ENCODE peak calls at places on chromosomes 12 and 14, in seven cellular contexts. One of them, this sample, is unnamed.

GRCh38 chr12:92496790-92497189 is 206.0 kb upstream of the PLEKHG7 start:
- DNase-seq in AG04449: no peak
- DNase-seq in mucosa of descending colon: no peak
- DNase-seq in body of pancreas: no peak
- DNase-seq in uterus: no peak
- DNase-seq in dorsolateral prefrontal cortex: no peak
- DNase-seq in cardiac fibroblast: no peak
- DNase-seq in this sample: no peak

GRCh38 chr12:109154485-109155438 is 38.4 kb downstream of the ACACB start:
- DNase-seq in uterus: peak
- DNase-seq in dorsolateral prefrontal cortex: peak
- DNase-seq in mucosa of descending colon: peak
- DNase-seq in cardiac fibroblast: peak
- DNase-seq in AG04449: no peak
- DNase-seq in body of pancreas: peak
- DNase-seq in this sample: no peak

GRCh38 chr14:93303659-93304058 is 29.2 kb downstream of the BTBD7 start:
- DNase-seq in mucosa of descending colon: no peak
- DNase-seq in uterus: no peak
- DNase-seq in cardiac fibroblast: no peak
- DNase-seq in AG04449: no peak
- DNase-seq in body of pancreas: no peak
- DNase-seq in dorsolateral prefrontal cortex: no peak
- DNase-seq in this sample: no peak

GRCh38 chr12:45292486-45293195 is 76.7 kb downstream of the ANO6 start:
- DNase-seq in dorsolateral prefrontal cortex: no peak
- DNase-seq in uterus: peak
- DNase-seq in AG04449: no peak
- DNase-seq in mucosa of descending colon: no peak
- DNase-seq in cardiac fibroblast: peak
- DNase-seq in body of pancreas: no peak
- DNase-seq in this sample: no peak

GRCh38 chr12:24561411-24561871 is 387.5 kb downstream of the BCAT1 start:
- DNase-seq in AG04449: no peak
- DNase-seq in dorsolateral prefrontal cortex: no peak
- DNase-seq in cardiac fibroblast: peak
- DNase-seq in body of pancreas: no peak
- DNase-seq in uterus: no peak
- DNase-seq in mucosa of descending colon: no peak
- DNase-seq in this sample: no peak

GRCh38 chr12:91774471-91774921 is 371.1 kb downstream of the BTG1 start:
- DNase-seq in AG04449: no peak
- DNase-seq in body of pancreas: peak
- DNase-seq in cardiac fibroblast: peak
- DNase-seq in uterus: peak
- DNase-seq in mucosa of descending colon: no peak
- DNase-seq in dorsolateral prefrontal cortex: no peak
- DNase-seq in this sample: no peak

GRCh38 chr12:68007023-68007422 is 17.8 kb downstream of the IFNG-AS1 start:
- DNase-seq in AG04449: no peak
- DNase-seq in uterus: no peak
- DNase-seq in cardiac fibroblast: peak
- DNase-seq in dorsolateral prefrontal cortex: no peak
- DNase-seq in body of pancreas: no peak
- DNase-seq in mucosa of descending colon: no peak
- DNase-seq in this sample: no peak

GRCh38 chr12:42862055-42862454 is 272.5 kb upstream of the PRICKLE1 start:
- DNase-seq in cardiac fibroblast: no peak
- DNase-seq in uterus: no peak
- DNase-seq in dorsolateral prefrontal cortex: no peak
- DNase-seq in AG04449: no peak
- DNase-seq in mucosa of descending colon: no peak
- DNase-seq in body of pancreas: no peak
- DNase-seq in this sample: peak

DNA sequence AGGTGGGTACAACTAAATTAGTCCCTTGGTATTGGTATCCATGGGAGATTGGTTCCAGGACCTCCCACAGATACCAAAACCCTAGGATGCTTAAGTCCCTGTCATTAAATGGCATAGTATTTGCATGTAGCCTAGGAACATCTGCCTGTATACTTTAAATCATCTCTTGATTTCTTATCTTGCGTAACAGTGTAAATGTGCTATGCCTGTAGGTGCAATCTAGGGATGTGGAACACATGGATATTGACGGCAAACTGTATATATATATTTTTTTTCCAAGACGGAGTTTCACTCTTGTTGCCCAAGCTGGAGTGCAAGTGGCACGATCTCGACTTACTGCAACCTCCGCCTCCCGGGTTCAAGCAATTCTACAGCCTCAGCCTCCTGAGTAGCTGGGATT is 1.5 kb downstream of the KNTC1 start:
- DNase-seq in AG04449: no peak
- DNase-seq in uterus: no peak
- DNase-seq in dorsolateral prefrontal cortex: no peak
- DNase-seq in body of pancreas: no peak
- DNase-seq in mucosa of descending colon: no peak
- DNase-seq in cardiac fibroblast: no peak
- DNase-seq in this sample: no peak
- H3K4me3 ChIP-seq in AG04449: no peak
- H3K4me3 ChIP-seq in uterus: no peak
- H3K4me3 ChIP-seq in dorsolateral prefrontal cortex: no peak
- H3K4me3 ChIP-seq in body of pancreas: no peak
- H3K4me3 ChIP-seq in mucosa of descending colon: no peak
- H3K4me3 ChIP-seq in cardiac fibroblast: no peak
- H3K4me3 ChIP-seq in this sample: no peak

GRCh38 chr14:97413991-97414717 is 617.0 kb downstream of the VRK1 start:
- DNase-seq in cardiac fibroblast: no peak
- DNase-seq in body of pancreas: no peak
- DNase-seq in dorsolateral prefrontal cortex: no peak
- DNase-seq in AG04449: no peak
- DNase-seq in mucosa of descending colon: no peak
- DNase-seq in uterus: no peak
- DNase-seq in this sample: no peak
- TF ChIP-seq CTCF in cardiac fibroblast: no peak
- TF ChIP-seq CTCF in body of pancreas: no peak
- TF ChIP-seq CTCF in dorsolateral prefrontal cortex: no peak
- TF ChIP-seq CTCF in AG04449: no peak
- TF ChIP-seq CTCF in mucosa of descending colon: no peak
- TF ChIP-seq CTCF in uterus: no peak
- TF ChIP-seq CTCF in this sample: no peak

DNA sequence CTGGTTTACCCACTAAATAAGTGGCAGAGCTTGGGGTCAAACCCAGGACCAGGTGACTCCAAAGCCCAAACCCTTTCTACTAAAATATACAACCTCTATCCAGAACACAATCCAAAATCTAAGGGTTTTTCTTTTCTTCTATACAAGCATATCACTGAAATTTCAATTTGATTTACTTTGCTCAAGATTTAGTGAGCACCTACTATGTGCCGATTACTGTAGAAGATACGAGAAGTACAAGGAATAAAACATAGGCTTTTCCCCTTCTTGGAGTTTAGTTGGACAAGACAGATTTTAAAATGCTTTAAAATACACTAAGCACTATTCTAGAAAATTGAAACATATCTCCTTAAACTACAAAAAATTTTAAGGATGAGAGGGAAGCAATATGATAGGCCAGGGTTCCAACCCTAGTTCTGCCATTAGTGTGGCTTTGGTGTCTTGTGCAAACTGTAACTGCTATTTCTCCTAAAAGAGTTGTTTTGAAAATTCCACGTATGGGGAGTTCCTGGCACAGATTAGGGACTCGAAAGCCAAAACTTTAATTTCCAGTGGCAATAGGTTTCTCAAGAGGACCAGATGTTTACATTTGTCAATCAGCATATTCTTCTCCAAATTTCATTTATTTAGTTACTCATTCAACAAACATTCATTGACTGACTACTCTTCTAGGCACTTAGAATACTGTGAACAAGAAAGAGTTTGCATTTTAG is 2.6 kb downstream of the L3HYPDH start:
- DNase-seq in uterus: no peak
- DNase-seq in body of pancreas: no peak
- DNase-seq in AG04449: peak
- DNase-seq in mucosa of descending colon: no peak
- DNase-seq in cardiac fibroblast: peak
- DNase-seq in dorsolateral prefrontal cortex: no peak
- DNase-seq in this sample: no peak
- H3K4me3 ChIP-seq in uterus: peak
- H3K4me3 ChIP-seq in body of pancreas: no peak
- H3K4me3 ChIP-seq in AG04449: peak
- H3K4me3 ChIP-seq in mucosa of descending colon: no peak
- H3K4me3 ChIP-seq in cardiac fibroblast: peak
- H3K4me3 ChIP-seq in dorsolateral prefrontal cortex: no peak
- H3K4me3 ChIP-seq in this sample: peak

DNA sequence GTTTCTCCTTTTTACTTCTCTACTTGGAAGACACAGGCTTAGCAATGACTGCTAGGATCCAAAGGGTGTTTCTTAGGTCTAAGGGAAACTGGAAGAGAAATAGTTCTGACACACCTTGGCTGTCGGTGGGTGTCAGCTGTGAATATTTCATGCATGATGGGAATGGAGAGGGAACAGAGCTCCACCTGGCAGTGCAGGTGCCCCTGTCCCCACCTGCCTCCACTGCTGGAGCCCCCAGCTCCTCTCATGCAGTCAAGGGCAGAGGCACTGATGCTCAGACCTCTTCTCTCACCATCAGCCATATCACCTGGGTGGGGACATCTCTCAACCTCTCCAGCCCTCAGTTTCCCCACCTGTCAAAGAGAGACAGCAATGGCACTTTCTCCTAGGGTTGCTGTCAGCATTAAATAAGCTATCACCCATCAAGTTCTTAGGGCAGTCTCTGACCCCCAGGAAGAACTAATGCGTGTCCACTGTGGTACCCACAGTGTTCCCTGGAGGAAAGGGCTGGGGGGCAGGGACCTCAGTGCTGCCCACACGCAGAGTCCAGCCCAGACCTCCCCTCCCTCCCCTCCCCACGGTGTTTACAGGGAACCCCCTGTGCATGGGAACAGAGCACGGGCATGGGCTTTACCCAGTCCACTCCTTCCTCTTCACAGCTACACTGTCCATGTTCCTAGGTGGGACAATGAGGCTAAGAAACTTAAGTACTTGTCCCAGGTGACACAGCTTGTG is 69.1 kb downstream of the C14orf132 start:
- DNase-seq in dorsolateral prefrontal cortex: no peak
- DNase-seq in AG04449: no peak
- DNase-seq in uterus: no peak
- DNase-seq in body of pancreas: no peak
- DNase-seq in mucosa of descending colon: no peak
- DNase-seq in cardiac fibroblast: no peak
- DNase-seq in this sample: no peak
- TF ChIP-seq CTCF in dorsolateral prefrontal cortex: no peak
- TF ChIP-seq CTCF in AG04449: no peak
- TF ChIP-seq CTCF in uterus: no peak
- TF ChIP-seq CTCF in body of pancreas: no peak
- TF ChIP-seq CTCF in mucosa of descending colon: no peak
- TF ChIP-seq CTCF in cardiac fibroblast: no peak
- TF ChIP-seq CTCF in this sample: no peak

GRCh38 chr12:75820848-75821578 is 210.6 kb downstream of the PHLDA1 start:
- DNase-seq in body of pancreas: peak
- DNase-seq in uterus: peak
- DNase-seq in cardiac fibroblast: peak
- DNase-seq in AG04449: no peak
- DNase-seq in dorsolateral prefrontal cortex: no peak
- DNase-seq in mucosa of descending colon: no peak
- DNase-seq in this sample: peak
- H3K4me3 ChIP-seq in body of pancreas: no peak
- H3K4me3 ChIP-seq in uterus: no peak
- H3K4me3 ChIP-seq in cardiac fibroblast: no peak
- H3K4me3 ChIP-seq in AG04449: no peak
- H3K4me3 ChIP-seq in dorsolateral prefrontal cortex: no peak
- H3K4me3 ChIP-seq in mucosa of descending colon: no peak
- H3K4me3 ChIP-seq in this sample: no peak

DNA sequence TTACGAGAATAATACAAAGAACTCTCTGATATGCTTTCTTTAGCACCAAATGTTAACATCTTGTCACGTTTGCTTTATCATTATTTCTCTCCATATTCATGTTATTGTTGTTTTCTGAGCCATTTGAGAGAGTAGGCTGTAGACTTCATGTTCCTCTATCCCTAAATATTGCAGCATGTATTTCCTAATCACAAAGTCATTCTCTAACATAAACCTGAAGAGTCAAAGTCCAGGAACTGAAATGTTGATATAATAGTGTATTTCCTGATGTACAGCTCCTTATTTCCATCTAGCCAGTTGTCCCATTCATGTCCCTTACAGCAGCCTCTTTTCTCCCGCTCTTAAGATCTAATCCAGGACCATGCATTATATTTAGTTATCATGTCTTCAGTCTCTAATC is 72.8 kb downstream of the SPATS2 start:
- DNase-seq in mucosa of descending colon: no peak
- DNase-seq in body of pancreas: no peak
- DNase-seq in uterus: no peak
- DNase-seq in AG04449: no peak
- DNase-seq in dorsolateral prefrontal cortex: no peak
- DNase-seq in cardiac fibroblast: no peak
- DNase-seq in this sample: no peak
- TF ChIP-seq CTCF in mucosa of descending colon: no peak
- TF ChIP-seq CTCF in body of pancreas: no peak
- TF ChIP-seq CTCF in uterus: no peak
- TF ChIP-seq CTCF in AG04449: no peak
- TF ChIP-seq CTCF in dorsolateral prefrontal cortex: no peak
- TF ChIP-seq CTCF in cardiac fibroblast: no peak
- TF ChIP-seq CTCF in this sample: no peak

GRCh38 chr12:32891526-32891925 is 5.1 kb downstream of the PKP2 start:
- DNase-seq in dorsolateral prefrontal cortex: no peak
- DNase-seq in body of pancreas: no peak
- DNase-seq in uterus: no peak
- DNase-seq in cardiac fibroblast: no peak
- DNase-seq in mucosa of descending colon: no peak
- DNase-seq in AG04449: no peak
- DNase-seq in this sample: no peak
- H3K4me3 ChIP-seq in dorsolateral prefrontal cortex: no peak
- H3K4me3 ChIP-seq in body of pancreas: no peak
- H3K4me3 ChIP-seq in uterus: no peak
- H3K4me3 ChIP-seq in cardiac fibroblast: no peak
- H3K4me3 ChIP-seq in mucosa of descending colon: no peak
- H3K4me3 ChIP-seq in AG04449: no peak
- H3K4me3 ChIP-seq in this sample: no peak

DNA sequence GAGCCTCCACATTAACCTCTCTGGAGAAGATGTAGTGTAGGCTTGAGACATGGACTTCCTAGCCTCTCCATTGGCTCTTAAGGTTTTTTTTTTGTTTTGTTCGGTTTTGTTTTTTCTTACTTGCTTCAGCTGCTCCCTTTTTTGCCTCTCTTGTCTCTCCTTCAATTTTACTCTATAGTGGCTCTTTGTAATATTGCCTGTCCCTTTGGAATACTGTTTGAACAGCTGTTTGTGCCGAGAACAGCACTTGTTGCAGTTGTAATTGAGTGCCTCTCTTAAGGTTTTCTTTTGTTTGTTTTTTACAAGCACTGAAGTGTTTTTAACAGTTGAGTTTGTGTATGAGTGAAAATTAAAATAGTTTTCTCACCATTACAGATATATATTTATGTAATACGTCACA is 567.7 kb downstream of the LRFN5 start:
- DNase-seq in uterus: no peak
- DNase-seq in mucosa of descending colon: no peak
- DNase-seq in body of pancreas: no peak
- DNase-seq in dorsolateral prefrontal cortex: no peak
- DNase-seq in AG04449: no peak
- DNase-seq in cardiac fibroblast: no peak
- DNase-seq in this sample: no peak
- TF ChIP-seq CTCF in uterus: no peak
- TF ChIP-seq CTCF in mucosa of descending colon: no peak
- TF ChIP-seq CTCF in body of pancreas: no peak
- TF ChIP-seq CTCF in dorsolateral prefrontal cortex: no peak
- TF ChIP-seq CTCF in AG04449: no peak
- TF ChIP-seq CTCF in cardiac fibroblast: no peak
- TF ChIP-seq CTCF in this sample: no peak

This sample was measured in retinal pigment epithelial cell.